ENCODE peak calls at places on chromosome 4, in seven cellular contexts. F is BE2C; O is CD8-positive, alpha-beta T cell; Z is astrocyte; E is effector memory CD4-positive, alpha-beta T cell; A is CD4-positive, alpha-beta memory T cell; N is PC-9. R is an unnamed sample.

GRCh38 chr4:185839204-185839712 is 27.3 kb upstream of the SORBS2 start:
- DNase-seq in F (no peak), O (no peak), N (peak; percentile 81), A (no peak), E (no peak), Z (peak; percentile 97), R (no peak)

GRCh38 chr4:4327652-4328121 is 37.6 kb downstream of the ZBTB49 start:
- DNase-seq in E (no peak), A (no peak), N (no peak), Z (no peak), O (peak; percentile 42), F (peak; percentile 42), R (no peak)

GRCh38 chr4:89788243-89789072 is 48.5 kb downstream of the SNCA start:
- DNase-seq in A (no peak), O (no peak), N (no peak), E (no peak), F (peak; percentile 15), Z (peak; percentile 34), R (no peak)

GRCh38 chr4:34183916-34184315 is 2060.4 kb downstream of the ARAP2 start:
- DNase-seq in Z (peak; percentile 20), N (no peak), O (no peak), E (no peak), F (no peak), A (no peak), R (no peak)

GRCh38 chr4:81600511-81601269 is 129.0 kb upstream of the RASGEF1B start:
- DNase-seq in Z (no peak), N (no peak), A (no peak), O (no peak), F (no peak), E (no peak), R (no peak)

GRCh38 chr4:98801259-98801725 is 127.6 kb downstream of the EIF4E start:
- DNase-seq in A (no peak), Z (no peak), F (no peak), E (no peak), N (no peak), O (no peak), R (no peak)

GRCh38 chr4:4689694-4690440 is 148.0 kb upstream of the STX18 start:
- DNase-seq in Z (no peak), F (no peak), O (no peak), E (no peak), N (no peak), A (no peak), R (peak; percentile 19)

GRCh38 chr4:17502764-17503163 is 9.1 kb downstream of the QDPR start:
- DNase-seq in Z (peak; percentile 73), N (no peak), A (no peak), E (no peak), F (no peak), O (no peak), R (no peak)

GRCh38 chr4:132572210-132572609 is 576.9 kb upstream of the PCDH10 start:
- DNase-seq in F (no peak), Z (peak; percentile 96), N (no peak), A (no peak), O (no peak), E (no peak), R (no peak)

GRCh38 chr4:189664693-189665250 is 275.9 kb upstream of the FRG1 start:
- DNase-seq in F (no peak), O (no peak), E (no peak), Z (no peak), A (no peak), N (no peak), R (no peak)

GRCh38 chr4:113292371-113293042 is 243.1 kb downstream of the ANK2 start:
- DNase-seq in N (no peak), E (no peak), A (no peak), Z (peak; percentile 26), F (no peak), O (no peak), R (no peak)

GRCh38 chr4:88008133-88008621 is 742 bp downstream of the PKD2 start:
- DNase-seq in E (peak; percentile 0), O (no peak), A (peak; percentile 0), Z (peak; percentile 50), N (peak; percentile 38), F (peak; percentile 66), R (peak; percentile 35)

GRCh38 chr4:77849278-77849965 is 13.2 kb upstream of the MRPL1 start:
- DNase-seq in Z (no peak), E (no peak), A (no peak), N (no peak), O (no peak), F (no peak), R (no peak)

GRCh38 chr4:94304365-94304971 is 38.2 kb downstream of the HPGDS start:
- DNase-seq in O (no peak), A (peak; percentile 13), N (no peak), F (peak; percentile 39), Z (no peak), E (no peak), R (peak; percentile 51)

GRCh38 chr4:95549246-95550138 is 719 bp upstream of the UNC5C start:
- DNase-seq in E (no peak), N (no peak), O (no peak), Z (peak; percentile 52), A (no peak), F (no peak), R (no peak)

GRCh38 chr4:103996059-103996458 is 276.3 kb upstream of the TACR3 start:
- DNase-seq in A (no peak), N (no peak), F (peak; percentile 8), E (no peak), Z (peak; percentile 4), O (no peak), R (no peak)

GRCh38 chr4:139167774-139168444 is 9.1 kb downstream of the ELF2 start:
- DNase-seq in Z (peak; percentile 20), N (peak; percentile 69), F (no peak), A (no peak), O (no peak), E (no peak), R (no peak)

GRCh38 chr4:82798168-82799005 is at the start of gene SCD5:
- DNase-seq in E (peak; percentile 44), O (peak; percentile 67), N (peak; percentile 55), Z (peak; percentile 73), A (no peak), F (peak; percentile 56), R (peak; percentile 58)

GRCh38 chr4:176286728-176287127 is 17.7 kb upstream of the ASB5 start:
- DNase-seq in N (no peak), Z (no peak), F (no peak), E (no peak), A (no peak), O (no peak), R (no peak)

GRCh38 chr4:70859066-70859465 is 19.4 kb upstream of the GRSF1 start:
- DNase-seq in F (no peak), E (no peak), N (no peak), O (no peak), A (no peak), Z (no peak), R (no peak)

GRCh38 chr4:81723927-81724587 is 252.3 kb upstream of the RASGEF1B start:
- DNase-seq in Z (no peak), F (no peak), A (peak; percentile 18), O (no peak), E (no peak), N (no peak), R (peak; percentile 7)

GRCh38 chr4:2925496-2925895 is 37.7 kb downstream of the NOP14 start:
- DNase-seq in Z (no peak), O (no peak), A (no peak), N (no peak), F (no peak), E (no peak), R (no peak)

GRCh38 chr4:10496200-10496599 is 39.0 kb upstream of the ZNF518B start:
- DNase-seq in E (no peak), Z (no peak), A (no peak), F (no peak), O (no peak), N (no peak), R (no peak)

GRCh38 chr4:10492486-10492885 is 35.3 kb upstream of the ZNF518B start:
- DNase-seq in Z (no peak), A (no peak), E (no peak), O (no peak), N (no peak), F (no peak), R (no peak)

GRCh38 chr4:10491420-10491819 is 34.2 kb upstream of the ZNF518B start:
- DNase-seq in O (no peak), A (no peak), Z (no peak), N (no peak), E (no peak), F (no peak), R (no peak)

GRCh38 chr4:10490996-10491395 is 33.8 kb upstream of the ZNF518B start:
- DNase-seq in E (no peak), F (no peak), N (no peak), O (no peak), Z (no peak), A (no peak), R (no peak)

GRCh38 chr4:10495651-10496050 is 38.4 kb upstream of the ZNF518B start:
- DNase-seq in E (no peak), F (peak; percentile 9), N (no peak), A (no peak), Z (no peak), O (no peak), R (no peak)
- H3K4me1 ChIP-seq in E (no peaks in the 10 kb centered on the region), F (no peaks in the 10 kb centered on the region), N (no peaks in the 10 kb centered on the region), A (no peaks in the 10 kb centered on the region), Z (no peaks in the 10 kb centered on the region), O (no peaks in the 10 kb centered on the region), R (no peaks in the 10 kb centered on the region)

DNA sequence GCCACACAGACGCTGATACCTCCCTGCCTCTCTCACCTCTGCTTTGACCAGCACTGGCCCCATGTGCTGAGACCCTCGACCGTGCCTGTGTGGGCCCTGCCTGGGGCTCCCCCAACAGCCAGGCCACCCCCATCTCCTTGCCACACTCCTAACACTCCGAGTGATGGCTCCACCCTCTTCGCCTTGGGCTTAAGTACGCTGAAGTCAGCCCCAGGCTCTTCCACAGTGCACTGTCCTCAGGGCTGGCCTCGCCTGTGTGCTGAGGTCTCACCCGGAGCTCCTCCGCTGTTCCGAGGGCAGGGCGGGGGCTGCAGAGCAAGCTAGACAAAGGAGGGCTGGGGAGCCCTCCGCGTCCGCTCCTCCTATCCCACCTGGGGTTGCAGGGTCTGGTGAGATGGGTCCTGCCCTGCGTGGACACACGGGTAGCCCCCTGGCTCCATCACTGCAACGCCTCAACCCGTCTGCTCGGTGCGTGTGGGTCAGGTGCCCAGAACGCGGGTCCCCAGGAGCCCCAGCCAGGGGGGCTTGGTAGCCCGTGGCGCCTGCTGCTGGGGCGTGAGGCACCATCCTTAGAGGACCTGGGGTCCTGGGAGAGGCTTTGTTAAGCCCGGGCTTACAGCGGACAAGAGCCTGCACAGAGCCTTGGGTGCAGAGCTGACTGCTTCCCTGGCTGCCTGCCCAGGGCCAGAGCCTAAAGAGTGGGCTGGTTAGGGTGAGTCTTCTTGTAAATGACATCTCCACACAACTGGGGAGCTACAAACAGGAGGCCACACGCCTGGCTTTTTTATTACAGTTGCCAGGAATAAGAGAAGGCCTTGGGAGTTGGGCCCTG is 42.6 kb upstream of the NKX1-1 start:
- DNase-seq in F (no peak), A (no peak), Z (no peak), E (no peak), O (no peak), N (no peak), R (no peak)
- H3K4me3 ChIP-seq in F (no peak overlapping the region), A (no peak overlapping the region), Z (no peak overlapping the region), E (no peak overlapping the region), O (no peak overlapping the region), N (no peak overlapping the region), R (no peak overlapping the region)

GRCh38 chr4:11782859-11783258 is 354.2 kb upstream of the HS3ST1 start:
- DNase-seq in O (no peak), Z (no peak), E (no peak), A (no peak), F (no peak), N (no peak), R (no peak)
- H3K4me1 ChIP-seq in O (no peaks in the 10 kb centered on the region), Z (no peaks in the 10 kb centered on the region), E (no peaks in the 10 kb centered on the region), A (no peaks in the 10 kb centered on the region), F (no peaks in the 10 kb centered on the region), N (no peaks in the 10 kb centered on the region), R (no peaks in the 10 kb centered on the region)

GRCh38 chr4:7169134-7169533 is 23.2 kb upstream of the SORCS2 start:
- DNase-seq in A (no peak), N (no peak), E (no peak), Z (no peak), O (no peak), F (no peak), R (no peak)
- H3K4me3 ChIP-seq in A (no peak overlapping the region), N (no peak overlapping the region), E (no peak overlapping the region), Z (no peak overlapping the region), O (no peak overlapping the region), F (no peak overlapping the region), R (no peak overlapping the region)

R was measured in CD4-positive, CD25-positive, alpha-beta regulatory T cell.